ENCODE peak calls at places on chromosomes 12 and 14, in five cellular contexts. O, Z, Y, X and P are unnamed samples.

GRCh38 chr12:76242813-76243540 is 105.2 kb downstream of the BBS10 start:
- DNase-seq in O (no peak), Z (no peak), Y (no peak), X (no peak), P (no peak)

GRCh38 chr12:54561164-54561563 is 11.8 kb downstream of the PDE1B start:
- DNase-seq in O (no peak), Z (peak; percentile 78), Y (peak; percentile 29), X (no peak), P (no peak)

GRCh38 chr12:95590775-95591174 is 39.5 kb upstream of the USP44 start:
- DNase-seq in O (no peak), Z (no peak), Y (no peak), X (no peak), P (no peak)

GRCh38 chr12:107760207-107760816 is 625 bp downstream of the PRDM4 start:
- DNase-seq in O (no peak), Z (peak; percentile 23), Y (peak; percentile 22), X (peak; percentile 55), P (no peak)

GRCh38 chr14:21768116-21768874 is 94.7 kb upstream of the OR4E1 start:
- DNase-seq in O (no peak), Z (no peak), Y (no peak), X (peak; percentile 48), P (no peak)

GRCh38 chr14:30193056-30193455 is 265.4 kb upstream of the PRKD1 start:
- DNase-seq in O (no peak), Z (no peak), Y (no peak), X (no peak), P (no peak)

GRCh38 chr12:65278576-65279386 is at the start of gene MSRB3:
- DNase-seq in O (no peak), Z (peak; percentile 79), Y (peak; percentile 25), X (no peak), P (peak; percentile 9)

GRCh38 chr14:67733609-67734008 is 31.9 kb downstream of the RDH12 start:
- DNase-seq in O (no peak), Z (no peak), Y (no peak), X (no peak), P (no peak)

GRCh38 chr12:5808956-5809355 is 136.1 kb downstream of the ANO2 start:
- DNase-seq in O (peak; percentile 86), Z (no peak), Y (no peak), X (no peak), P (peak; percentile 88)

GRCh38 chr12:130240831-130241590 is 78.7 kb downstream of the FZD10 start:
- DNase-seq in O (no peak), Z (no peak), Y (no peak), X (no peak), P (no peak)

GRCh38 chr14:92794961-92795360 is 856 bp downstream of the GOLGA5 start:
- DNase-seq in O (no peak), Z (no peak), Y (no peak), X (no peak), P (no peak)

DNA sequence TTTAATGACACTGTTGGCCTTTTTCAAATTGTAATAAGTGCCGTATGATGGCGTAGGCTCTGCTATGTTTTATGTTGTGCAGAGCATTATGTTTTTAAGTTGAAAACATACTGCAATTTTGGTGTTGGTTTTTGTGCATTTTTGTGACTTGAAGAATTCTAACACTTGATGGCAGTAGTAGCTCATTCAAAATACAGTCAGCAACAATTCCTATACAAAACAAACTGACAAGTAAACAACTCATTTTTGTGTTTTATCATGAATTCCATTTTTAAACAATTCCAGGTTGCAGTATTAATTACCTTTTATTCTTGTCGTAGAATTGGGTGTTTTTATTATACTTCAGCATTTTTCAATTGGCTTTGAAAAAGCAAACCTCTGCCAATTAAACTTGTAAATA is 4.0 kb upstream of the CCER1 start:
- DNase-seq in O (no peak), Z (no peak), Y (no peak), X (no peak), P (no peak)
- TF ChIP-seq CTCF in O (peak; percentile 33), Z (peak; percentile 10), Y (no peak), X (no peak), P (no peak)

GRCh38 chr12:122064034-122064777 is 14.3 kb upstream of the MLXIP start:
- DNase-seq in O (peak; percentile 73), Z (peak; percentile 95), Y (peak; percentile 70), X (peak; percentile 85), P (peak; percentile 91)

GRCh38 chr12:122061253-122061652 is 17.3 kb upstream of the MLXIP start:
- DNase-seq in O (no peak), Z (no peak), Y (no peak), X (no peak), P (no peak)

GRCh38 chr12:122064780-122065588 is 13.6 kb upstream of the MLXIP start:
- DNase-seq in O (no peak), Z (peak; percentile 80), Y (no peak), X (no peak), P (peak; percentile 79)

GRCh38 chr12:122063691-122064033 is 14.9 kb upstream of the MLXIP start:
- DNase-seq in O (no peak), Z (no peak), Y (no peak), X (no peak), P (no peak)

DNA sequence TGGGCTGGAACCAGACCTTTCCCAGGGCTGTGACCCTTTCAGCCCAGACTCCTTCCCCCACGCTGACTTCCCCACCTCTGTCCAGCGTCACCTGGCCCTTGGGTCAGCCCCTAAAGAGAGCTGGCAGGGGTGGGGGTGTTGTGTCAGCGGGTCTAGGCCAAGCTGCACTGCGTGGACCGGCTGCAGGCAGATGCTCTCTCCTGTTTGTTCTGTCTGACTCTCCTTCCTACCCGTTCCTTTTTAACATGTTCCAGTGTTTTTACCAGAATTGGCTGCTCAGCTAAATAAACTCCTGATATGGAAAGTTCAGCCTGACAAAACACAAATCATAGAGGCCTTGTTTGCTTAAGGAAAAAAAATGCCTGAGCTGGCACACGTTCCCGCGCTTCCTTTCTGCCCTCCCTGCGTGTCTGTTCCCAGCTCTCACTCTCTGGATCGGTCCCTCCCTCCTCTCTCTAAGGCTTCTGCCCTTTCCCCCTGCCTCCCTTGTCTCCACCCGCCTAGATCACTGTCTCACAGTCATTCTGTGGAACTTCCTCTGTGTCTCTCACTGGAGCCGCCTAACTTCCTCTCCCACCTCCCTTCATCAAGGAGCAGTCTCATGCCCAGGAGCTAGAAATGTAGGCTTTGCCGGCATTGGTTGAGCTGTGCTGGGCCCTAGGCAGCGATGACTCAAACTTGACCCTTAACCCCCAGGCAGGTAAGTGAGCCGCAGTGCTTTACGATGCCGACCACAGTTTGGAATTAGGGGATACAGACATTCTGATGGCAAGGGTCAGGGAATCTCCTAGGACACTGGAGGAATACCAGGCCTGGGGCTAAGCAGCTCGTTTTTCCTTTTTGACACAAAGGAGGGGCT is 15.5 kb upstream of the MLXIP start:
- DNase-seq in O (no peak), Z (peak; percentile 78), Y (peak; percentile 53), X (no peak), P (no peak)
- H3K4me3 ChIP-seq in O (no peak overlapping the region), Z (no peak overlapping the region), Y (no peak overlapping the region), X (no peak overlapping the region), P (no peak overlapping the region)

GRCh38 chr12:19155981-19156734 is 26.6 kb downstream of the PLEKHA5 start:
- DNase-seq in O (no peak), Z (no peak), Y (no peak), X (no peak), P (no peak)

GRCh38 chr12:19151298-19151697 is 21.8 kb downstream of the PLEKHA5 start:
- DNase-seq in O (no peak), Z (no peak), Y (no peak), X (no peak), P (no peak)

GRCh38 chr12:19158909-19159308 is 29.4 kb downstream of the PLEKHA5 start:
- DNase-seq in O (peak; percentile 41), Z (no peak), Y (no peak), X (no peak), P (no peak)

GRCh38 chr12:19153396-19153795 is 23.9 kb downstream of the PLEKHA5 start:
- DNase-seq in O (no peak), Z (no peak), Y (no peak), X (no peak), P (no peak)

GRCh38 chr12:19154696-19155095 is 25.2 kb downstream of the PLEKHA5 start:
- DNase-seq in O (no peak), Z (no peak), Y (no peak), X (no peak), P (no peak)
- TF ChIP-seq CTCF in O (no peak), Z (no peak), Y (no peak), X (no peak), P (no peak)

GRCh38 chr12:53326460-53327185 is 5.2 kb upstream of the AAAS start:
- DNase-seq in O (no peak), Z (no peak), Y (no peak), X (peak; percentile 12), P (no peak)

GRCh38 chr12:53324779-53325538 is 3.5 kb upstream of the AAAS start:
- DNase-seq in O (peak; percentile 55), Z (peak; percentile 93), Y (peak; percentile 86), X (peak; percentile 92), P (no peak)

GRCh38 chr12:53327435-53328042 is 6.1 kb upstream of the AAAS start:
- DNase-seq in O (no peak), Z (no peak), Y (no peak), X (peak; percentile 38), P (no peak)

GRCh38 chr12:53325539-53326061 is 4.2 kb upstream of the AAAS start:
- DNase-seq in O (no peak), Z (peak; percentile 45), Y (no peak), X (peak; percentile 39), P (no peak)

DNA sequence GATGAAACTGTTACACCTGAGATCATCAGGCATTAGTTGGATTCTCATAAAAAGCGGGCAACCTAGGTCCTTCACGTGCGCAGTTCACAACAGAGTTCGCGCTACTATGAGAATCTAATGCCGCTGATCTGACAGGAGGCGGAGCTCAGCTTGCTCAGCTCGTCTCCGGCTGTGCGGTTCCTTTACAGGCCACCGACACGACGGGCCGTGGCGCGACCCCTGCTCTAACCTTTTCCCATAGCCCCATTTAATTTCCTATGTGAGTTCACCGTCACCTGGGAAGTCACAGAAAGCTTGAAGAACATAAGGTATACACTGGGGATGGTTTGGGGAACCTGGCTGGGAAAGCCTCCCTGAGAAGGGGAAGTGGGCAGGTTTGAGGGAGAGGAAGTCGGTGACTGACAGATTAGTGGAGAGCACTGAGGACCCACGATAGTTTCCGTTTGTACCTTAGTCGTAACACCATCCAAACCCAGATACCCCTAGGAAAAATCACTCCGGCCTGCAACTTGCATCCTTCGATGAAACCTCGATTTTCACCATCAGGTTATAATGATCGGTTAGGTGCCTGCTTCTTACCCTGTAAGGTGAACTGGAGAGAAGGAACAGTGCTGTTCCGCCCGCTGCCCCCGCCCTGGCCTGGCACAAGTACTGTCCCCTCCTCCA is 2.8 kb upstream of the AAAS start:
- DNase-seq in O (no peak), Z (peak; percentile 28), Y (no peak), X (peak; percentile 82), P (no peak)
- H3K4me3 ChIP-seq in O (peak overlapping the region; percentile 63), Z (peak overlapping the region; percentile 57), Y (peak overlapping the region; percentile 54), X (peak overlapping the region; percentile 70), P (peak overlapping the region; percentile 57)

GRCh38 chr12:89769483-89769818 is 60.8 kb upstream of the ATP2B1 start:
- DNase-seq in O (no peak), Z (no peak), Y (no peak), X (no peak), P (no peak)
- TF ChIP-seq CTCF in O (peak; percentile 12), Z (no peak), Y (no peak), X (no peak), P (no peak)

GRCh38 chr12:104575442-104575841 is 118.7 kb downstream of the CHST11 start:
- DNase-seq in O (no peak), Z (no peak), Y (no peak), X (peak; percentile 79), P (no peak)
- H3K4me3 ChIP-seq in O (no peak overlapping the region), Z (no peak overlapping the region), Y (no peak overlapping the region), X (no peak overlapping the region), P (no peak overlapping the region)